ENCODE peak calls at places on chromosomes 16 and 17, in ten cellular contexts. D, T, R, M, B, V, Q, Y, K and W are unnamed samples.

GRCh38 chr17:47720754-47721533 is 12.1 kb upstream of the TBX21 start:
- DNase-seq in D (no peak), T (no peak), R (peak), M (peak), B (no peak), V (peak), Q (peak), Y (no peak), K (no peak), W (peak)

GRCh38 chr16:85180047-85180878 is 68.0 kb upstream of the CIBAR2 start:
- DNase-seq in D (no peak), T (no peak), R (no peak), M (no peak), B (no peak), V (no peak), Q (no peak), Y (no peak), K (no peak), W (no peak)

GRCh38 chr16:82671743-82672142 is 45.0 kb downstream of the CDH13 start:
- DNase-seq in D (no peak), T (no peak), R (peak), M (peak), B (peak), V (peak), Q (no peak), Y (no peak), K (no peak), W (no peak)

GRCh38 chr17:59423137-59423703 is 91.8 kb downstream of the YPEL2 start:
- DNase-seq in D (no peak), T (peak), R (no peak), M (no peak), B (no peak), V (peak), Q (peak), Y (no peak), K (no peak), W (no peak)

GRCh38 chr16:57245472-57246113 is 534 bp downstream of the ARL2BP start:
- DNase-seq in D (no peak), T (no peak), R (no peak), M (peak), B (no peak), V (peak), Q (peak), Y (no peak), K (no peak), W (peak)

GRCh38 chr17:67376509-67376891 is 581 bp upstream of the PITPNC1 start:
- DNase-seq in D (no peak), T (no peak), R (no peak), M (peak), B (no peak), V (no peak), Q (peak), Y (no peak), K (peak), W (peak)

GRCh38 chr17:13346996-13347762 is 254.6 kb downstream of the HS3ST3A1 start:
- DNase-seq in D (no peak), T (peak), R (no peak), M (no peak), B (no peak), V (peak), Q (peak), Y (no peak), K (peak), W (no peak)

GRCh38 chr17:17515921-17516295 is 19.7 kb upstream of the RASD1 start:
- DNase-seq in D (no peak), T (no peak), R (no peak), M (no peak), B (no peak), V (peak), Q (peak), Y (no peak), K (no peak), W (no peak)

GRCh38 chr17:32240745-32241144 is 24.9 kb upstream of the RHBDL3 start:
- DNase-seq in D (no peak), T (no peak), R (no peak), M (no peak), B (no peak), V (peak), Q (peak), Y (no peak), K (no peak), W (no peak)

GRCh38 chr17:80118601-80119270 is 17.4 kb downstream of the GAA start:
- DNase-seq in D (no peak), T (no peak), R (no peak), M (no peak), B (no peak), V (no peak), Q (no peak), Y (no peak), K (no peak), W (peak)

GRCh38 chr17:27747462-27748359 is 52.6 kb downstream of the NOS2 start:
- DNase-seq in D (no peak), T (no peak), R (no peak), M (no peak), B (no peak), V (no peak), Q (no peak), Y (no peak), K (no peak), W (no peak)

GRCh38 chr17:17913695-17914332 is 58.4 kb downstream of the TOM1L2 start:
- DNase-seq in D (no peak), T (peak), R (peak), M (peak), B (no peak), V (peak), Q (peak), Y (peak), K (no peak), W (peak)

GRCh38 chr17:4499431-4500187 is 928 bp downstream of the SPNS2 start:
- DNase-seq in D (peak), T (no peak), R (peak), M (peak), B (no peak), V (no peak), Q (no peak), Y (no peak), K (peak), W (peak)

GRCh38 chr17:66431910-66432309 is 129.5 kb downstream of the PRKCA start:
- DNase-seq in D (no peak), T (peak), R (no peak), M (no peak), B (no peak), V (peak), Q (peak), Y (no peak), K (no peak), W (no peak)

GRCh38 chr16:66358231-66358630 is 8.3 kb upstream of the CDH5 start:
- DNase-seq in D (no peak), T (no peak), R (no peak), M (no peak), B (no peak), V (no peak), Q (no peak), Y (no peak), K (no peak), W (no peak)

GRCh38 chr16:84048306-84048705 is 5.7 kb upstream of the SLC38A8 start:
- DNase-seq in D (no peak), T (no peak), R (no peak), M (no peak), B (no peak), V (no peak), Q (no peak), Y (no peak), K (no peak), W (no peak)

GRCh38 chr16:71255721-71256120 is 25.2 kb upstream of the HYDIN start:
- DNase-seq in D (no peak), T (peak), R (no peak), M (no peak), B (no peak), V (no peak), Q (no peak), Y (no peak), K (no peak), W (peak)

GRCh38 chr17:72383053-72383847 is 262.4 kb downstream of the SOX9 start:
- DNase-seq in D (no peak), T (no peak), R (no peak), M (no peak), B (no peak), V (no peak), Q (no peak), Y (no peak), K (no peak), W (no peak)

GRCh38 chr17:1180434-1180742 is 607 bp upstream of the ABR start:
- DNase-seq in D (no peak), T (no peak), R (no peak), M (no peak), B (no peak), V (no peak), Q (no peak), Y (no peak), K (no peak), W (no peak)

GRCh38 chr17:49369760-49370159 is 7.7 kb upstream of the ZNF652 start:
- DNase-seq in D (no peak), T (no peak), R (no peak), M (no peak), B (no peak), V (no peak), Q (no peak), Y (no peak), K (no peak), W (no peak)

GRCh38 chr17:60149691-60150582 is at the start of gene CA4:
- DNase-seq in D (no peak), T (no peak), R (no peak), M (no peak), B (no peak), V (no peak), Q (no peak), Y (no peak), K (no peak), W (peak)

GRCh38 chr17:21095735-21096134 is 31.0 kb upstream of the DHRS7B start:
- DNase-seq in D (no peak), T (no peak), R (no peak), M (no peak), B (no peak), V (no peak), Q (no peak), Y (no peak), K (no peak), W (no peak)

GRCh38 chr16:19744670-19745069 is 26.6 kb downstream of the IQCK start:
- DNase-seq in D (no peak), T (no peak), R (no peak), M (no peak), B (no peak), V (no peak), Q (no peak), Y (no peak), K (no peak), W (no peak)

GRCh38 chr17:5861246-5861645 is 208.9 kb upstream of the WSCD1 start:
- DNase-seq in D (no peak), T (no peak), R (no peak), M (no peak), B (no peak), V (no peak), Q (no peak), Y (no peak), K (no peak), W (no peak)

GRCh38 chr17:14784997-14785696 is 480.0 kb downstream of the PMP22 start:
- DNase-seq in D (no peak), T (no peak), R (no peak), M (peak), B (no peak), V (no peak), Q (no peak), Y (no peak), K (no peak), W (no peak)

GRCh38 chr17:58084317-58084981 is 1.2 kb downstream of the DYNLL2 start:
- DNase-seq in D (no peak), T (no peak), R (peak), M (peak), B (no peak), V (peak), Q (no peak), Y (peak), K (no peak), W (peak)

GRCh38 chr16:85777583-85778310 is 21.6 kb downstream of the EMC8 start:
- DNase-seq in D (no peak), T (no peak), R (no peak), M (no peak), B (no peak), V (peak), Q (no peak), Y (no peak), K (no peak), W (no peak)

GRCh38 chr17:28470266-28471126 is 2.9 kb upstream of the SLC13A2 start:
- DNase-seq in D (no peak), T (no peak), R (no peak), M (no peak), B (no peak), V (no peak), Q (no peak), Y (no peak), K (no peak), W (no peak)

GRCh38 chr16:680625-680945 is 375 bp downstream of the STUB1 start:
- DNase-seq in D (no peak), T (no peak), R (no peak), M (no peak), B (no peak), V (no peak), Q (no peak), Y (no peak), K (no peak), W (no peak)

GRCh38 chr17:19002191-19002590 is 2.4 kb downstream of the FAM83G start:
- DNase-seq in D (no peak), T (no peak), R (no peak), M (no peak), B (no peak), V (no peak), Q (no peak), Y (no peak), K (no peak), W (no peak)

GRCh38 chr16:58243528-58244004 is 45.7 kb upstream of the CSNK2A2 start:
- DNase-seq in D (no peak), T (no peak), R (no peak), M (no peak), B (no peak), V (no peak), Q (no peak), Y (no peak), K (no peak), W (no peak)

GRCh38 chr17:40541060-40541872 is 24.0 kb downstream of the CCR7 start:
- DNase-seq in D (no peak), T (no peak), R (peak), M (peak), B (peak), V (no peak), Q (no peak), Y (no peak), K (no peak), W (no peak)